ENCODE peak calls at places on chromosome 22, in six cellular contexts. E is WERI-Rb-1; I is AG04450; T is CD4-positive, alpha-beta T cell; C is tibial artery; R is endothelial cell. S is an unnamed sample.

GRCh38 chr22:30457964-30458363 is 13.9 kb downstream of the SEC14L3 start:
- DNase-seq in E (no peak), T (no peak), C (no peak), R (no peak), I (no peak), S (no peak)

GRCh38 chr22:32987081-32987631 is 71.0 kb downstream of the SYN3 start:
- DNase-seq in E (no peak), I (no peak), T (no peak), R (no peak), C (no peak), S (peak)

GRCh38 chr22:28921585-28921879 is 38.2 kb downstream of the ZNRF3 start:
- DNase-seq in T (no peak), C (no peak), E (no peak), I (no peak), R (no peak), S (no peak)

GRCh38 chr22:26617251-26618199 is at the start of gene CRYBB1:
- DNase-seq in I (no peak), E (no peak), C (peak), R (no peak), T (no peak), S (no peak)

GRCh38 chr22:48340727-48341709 is 1486.7 kb downstream of the BRD1 start:
- DNase-seq in R (no peak), C (no peak), T (no peak), I (no peak), E (no peak), S (no peak)

GRCh38 chr22:31451709-31452571 is 37.7 kb downstream of the EIF4ENIF1 start:
- DNase-seq in C (no peak), E (peak), T (no peak), I (peak), R (peak), S (peak)

GRCh38 chr22:44301039-44301438 is 11.7 kb downstream of the SHISAL1 start:
- DNase-seq in I (no peak), C (no peak), E (no peak), T (no peak), R (no peak), S (no peak)

GRCh38 chr22:43795320-43795719 is 16.8 kb downstream of the EFCAB6 start:
- DNase-seq in T (no peak), R (no peak), E (no peak), C (no peak), I (no peak), S (no peak)

GRCh38 chr22:23401910-23402274 is 178.2 kb downstream of the IGLL1 start:
- DNase-seq in I (no peak), T (no peak), C (peak), E (peak), R (no peak), S (no peak)

GRCh38 chr22:22942511-22943329 is 55.1 kb downstream of the IGLL5 start:
- DNase-seq in T (peak), I (no peak), C (peak), E (peak), R (peak), S (peak)

GRCh38 chr22:30667092-30667485 is 586 bp downstream of the DUSP18 start:
- DNase-seq in R (no peak), E (no peak), T (no peak), I (no peak), C (no peak), S (no peak)

GRCh38 chr22:46931414-46931813 is 169.0 kb downstream of the TBC1D22A start:
- DNase-seq in I (no peak), C (no peak), E (no peak), T (no peak), R (no peak), S (peak)
- TF ChIP-seq CTCF in I (peak), C (no peak), E (no peak), T (no peak), R (no peak), S (peak)

GRCh38 chr22:24937114-24937513 is 9.4 kb downstream of the LHFPL7 start:
- DNase-seq in E (peak), T (no peak), I (no peak), C (no peak), R (peak), S (peak)
- TF ChIP-seq CTCF in E (peak), T (no peak), I (no peak), C (no peak), R (no peak), S (peak)

GRCh38 chr22:46296257-46297150 is at the start of gene GTSE1:
- DNase-seq in R (peak), C (peak), T (peak), E (peak), I (peak), S (peak)
- TF ChIP-seq CTCF in R (no peak), C (no peak), T (peak), E (peak), I (peak), S (no peak)

GRCh38 chr22:50219800-50220602 is 19.2 kb downstream of the SELENOO start:
- DNase-seq in R (no peak), E (no peak), T (no peak), C (no peak), I (no peak), S (no peak)

GRCh38 chr22:50222508-50222907 is 21.7 kb downstream of the SELENOO start:
- DNase-seq in C (no peak), I (no peak), E (no peak), T (no peak), R (no peak), S (no peak)

GRCh38 chr22:50224071-50224470 is 20.8 kb downstream of the TUBGCP6 start:
- DNase-seq in T (no peak), E (no peak), C (no peak), R (no peak), I (no peak), S (no peak)

GRCh38 chr22:50220603-50221409 is 20.0 kb downstream of the SELENOO start:
- DNase-seq in C (no peak), I (no peak), T (no peak), E (no peak), R (no peak), S (no peak)

DNA sequence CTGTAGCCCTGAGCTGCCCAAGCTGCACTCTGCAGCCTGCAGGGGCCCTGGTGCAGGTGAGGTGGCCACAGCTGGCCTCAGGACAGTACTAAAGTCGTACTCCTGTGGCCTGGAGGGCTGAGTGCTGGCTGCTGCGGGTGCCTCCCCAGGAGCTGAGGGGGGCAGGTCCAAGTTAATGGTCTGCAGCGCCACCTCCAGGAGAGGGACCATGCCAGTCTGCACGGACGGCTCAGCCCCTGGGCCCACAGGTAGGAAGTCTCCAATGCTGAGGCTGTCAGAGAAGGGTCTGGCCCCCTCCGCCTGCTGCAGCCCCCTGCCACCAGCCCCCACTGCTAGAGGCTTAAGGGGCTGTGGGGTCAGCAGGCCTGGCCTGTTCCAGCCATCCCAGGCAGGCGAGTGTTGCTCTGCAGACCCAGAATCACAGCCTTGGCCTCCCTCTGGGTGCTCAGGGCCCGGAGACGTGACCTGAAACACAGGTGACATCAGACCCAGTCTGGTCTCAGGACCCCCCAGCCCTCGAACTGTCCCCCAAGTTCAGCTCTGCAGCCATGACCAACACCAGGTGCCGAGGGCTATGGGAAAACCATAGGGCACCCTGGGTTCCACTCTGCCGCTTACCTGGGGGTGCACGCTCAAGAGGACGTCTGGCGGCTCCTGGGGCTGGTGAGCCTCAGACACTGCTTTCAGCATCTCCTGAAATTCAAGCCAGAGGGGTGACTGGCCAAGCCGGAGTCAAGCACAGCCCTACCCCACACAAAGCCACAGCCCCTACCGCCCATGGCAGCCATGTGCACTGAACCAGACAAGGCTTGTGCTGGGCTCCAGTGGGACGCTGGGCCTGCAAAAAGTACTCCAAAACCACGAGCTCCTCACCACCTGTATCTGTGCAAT is 20.8 kb downstream of the SELENOO start:
- DNase-seq in E (no peak), I (no peak), R (no peak), C (no peak), T (no peak), S (no peak)
- TF ChIP-seq CTCF in E (peak), I (no peak), R (no peak), C (no peak), T (no peak), S (no peak)

GRCh38 chr22:20186183-20186870 is 35.5 kb upstream of the CCDC188 start:
- DNase-seq in C (no peak), I (no peak), R (peak), T (no peak), E (peak), S (no peak)
- TF ChIP-seq CTCF in C (no peak), I (peak), R (no peak), T (no peak), E (peak), S (no peak)

DNA sequence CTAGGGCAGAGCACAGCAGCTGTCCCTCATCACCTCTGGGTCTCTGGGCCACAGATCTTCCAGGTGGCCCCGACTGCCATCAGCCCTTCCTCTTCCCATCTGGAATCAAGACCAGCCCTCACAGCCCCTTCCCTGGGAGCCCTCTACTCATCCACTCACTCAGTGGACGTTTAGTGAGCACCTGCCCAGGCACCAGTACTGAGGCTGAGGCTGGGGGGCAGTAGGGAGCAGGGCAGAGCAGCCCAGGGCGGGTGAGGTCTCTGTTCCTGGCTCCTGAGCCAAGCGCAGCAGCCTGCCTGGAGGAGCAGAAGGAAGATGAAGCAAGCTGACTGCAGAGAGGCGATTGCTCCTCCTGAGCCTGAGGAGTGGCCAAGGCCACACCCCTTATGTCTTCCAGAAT is 5.5 kb downstream of the MAPK8IP2 start:
- DNase-seq in E (no peak), T (no peak), R (no peak), I (no peak), C (no peak), S (no peak)
- TF ChIP-seq CTCF in E (peak), T (no peak), R (no peak), I (peak), C (no peak), S (no peak)

GRCh38 chr22:21593406-21594232 is 26.1 kb downstream of the UBE2L3 start:
- DNase-seq in R (peak), E (peak), T (no peak), I (no peak), C (no peak), S (peak)
- TF ChIP-seq CTCF in R (peak), E (peak), T (no peak), I (peak), C (no peak), S (peak)

GRCh38 chr22:17205432-17205831 is 13.8 kb downstream of the ADA2 start:
- DNase-seq in T (no peak), E (no peak), R (no peak), C (no peak), I (no peak), S (no peak)
- TF ChIP-seq CTCF in T (no peak), E (no peak), R (no peak), C (no peak), I (no peak), S (no peak)

S was measured in MCF 10A.